ENCODE peak calls at places on chromosomes 16 and 17, in seven cellular contexts. A is IMR-90, M is H9, K is neuronal stem cell, E is H1, S is mesenchymal stem cell, Z is trophoblast cell. F is an unnamed sample.

GRCh38 chr16:22152316-22152715 is 10.0 kb upstream of the SDR42E2 start:
- DNase-seq in E (no peak), A (no peak), K (no peak), S (no peak), Z (no peak), M (no peak), F (no peak)

GRCh38 chr17:57121308-57122042 is 36.4 kb downstream of the AKAP1 start:
- DNase-seq in E (no peak), A (peak), K (peak), Z (no peak), S (peak), M (peak), F (peak)

GRCh38 chr17:76458580-76459490 is 5.9 kb upstream of the UBE2O start:
- DNase-seq in A (peak), E (peak), S (peak), K (no peak), Z (peak), M (peak), F (peak)

GRCh38 chr17:19702231-19702641 is 14.1 kb downstream of the SLC47A2 start:
- DNase-seq in M (peak), A (no peak), K (no peak), E (no peak), Z (no peak), S (no peak), F (no peak)

GRCh38 chr16:2715519-2715918 is 4.5 kb downstream of the PRSS27 start:
- DNase-seq in Z (peak), A (peak), E (no peak), M (peak), S (peak), K (peak), F (peak)

GRCh38 chr17:28737770-28738679 is 5.8 kb upstream of the TRAF4 start:
- DNase-seq in Z (no peak), E (no peak), S (no peak), A (no peak), K (no peak), M (no peak), F (no peak)

GRCh38 chr17:35612924-35613521 is 25.9 kb downstream of the AP2B1 start:
- DNase-seq in M (no peak), E (no peak), A (peak), K (peak), S (peak), Z (peak), F (peak)

GRCh38 chr17:19876524-19877161 is 8.9 kb upstream of the ULK2 start:
- DNase-seq in A (no peak), S (no peak), K (no peak), M (no peak), E (no peak), Z (no peak), F (no peak)

GRCh38 chr17:3886776-3887175 is 6.1 kb downstream of the CAMKK1 start:
- DNase-seq in E (no peak), A (no peak), M (no peak), S (no peak), K (no peak), Z (no peak), F (no peak)

GRCh38 chr17:18219016-18219415 is 6.4 kb upstream of the LLGL1 start:
- DNase-seq in A (peak), M (no peak), E (no peak), K (no peak), S (peak), Z (no peak), F (no peak)

GRCh38 chr16:2813661-2814288 is 3.3 kb upstream of the PRSS21 start:
- DNase-seq in Z (no peak), A (no peak), E (no peak), M (no peak), S (no peak), K (no peak), F (no peak)

GRCh38 chr17:40490289-40490853 is 11.1 kb downstream of the TNS4 start:
- DNase-seq in A (peak), S (peak), K (no peak), Z (no peak), M (peak), E (no peak), F (peak)

GRCh38 chr17:7293821-7294613 is 422 bp downstream of the YBX2 start:
- DNase-seq in K (no peak), A (no peak), E (no peak), Z (peak), M (peak), S (no peak), F (peak)

GRCh38 chr16:85430523-85431381 is 182.4 kb upstream of the GSE1 start:
- DNase-seq in Z (no peak), A (no peak), M (no peak), K (no peak), S (no peak), E (no peak), F (peak)

GRCh38 chr17:32783602-32784001 is 93.3 kb downstream of the MYO1D start:
- DNase-seq in M (no peak), S (peak), E (no peak), K (peak), Z (no peak), A (peak), F (peak)

GRCh38 chr17:82642022-82642421 is 6.2 kb downstream of the WDR45B start:
- DNase-seq in E (no peak), S (no peak), M (no peak), K (no peak), Z (no peak), A (no peak), F (no peak)

GRCh38 chr17:83147285-83147684 is 67.9 kb downstream of the METRNL start:
- DNase-seq in E (no peak), M (no peak), S (no peak), Z (no peak), K (no peak), A (no peak), F (no peak)

GRCh38 chr16:29678691-29679267 is at the start of gene QPRT:
- DNase-seq in M (peak), A (peak), E (peak), S (peak), Z (peak), K (peak), F (peak)

GRCh38 chr16:51931596-51931995 is 615.3 kb downstream of the TOX3 start:
- DNase-seq in K (no peak), S (no peak), A (no peak), Z (no peak), M (no peak), E (no peak), F (no peak)

GRCh38 chr17:11719852-11720251 is 121.6 kb downstream of the DNAH9 start:
- DNase-seq in Z (no peak), E (no peak), K (no peak), S (no peak), M (no peak), A (no peak), F (no peak)

GRCh38 chr17:11719203-11719602 is 120.9 kb downstream of the DNAH9 start:
- DNase-seq in M (no peak), A (no peak), E (no peak), S (no peak), Z (no peak), K (no peak), F (no peak)

GRCh38 chr17:11720816-11721215 is 122.5 kb downstream of the DNAH9 start:
- DNase-seq in K (no peak), Z (no peak), S (no peak), M (no peak), E (no peak), A (no peak), F (no peak)
- H3K18ac ChIP-seq in K (no peak), Z (no peak), S (no peak), M (no peak), E (no peak), A (no peak), F (no peak)

DNA sequence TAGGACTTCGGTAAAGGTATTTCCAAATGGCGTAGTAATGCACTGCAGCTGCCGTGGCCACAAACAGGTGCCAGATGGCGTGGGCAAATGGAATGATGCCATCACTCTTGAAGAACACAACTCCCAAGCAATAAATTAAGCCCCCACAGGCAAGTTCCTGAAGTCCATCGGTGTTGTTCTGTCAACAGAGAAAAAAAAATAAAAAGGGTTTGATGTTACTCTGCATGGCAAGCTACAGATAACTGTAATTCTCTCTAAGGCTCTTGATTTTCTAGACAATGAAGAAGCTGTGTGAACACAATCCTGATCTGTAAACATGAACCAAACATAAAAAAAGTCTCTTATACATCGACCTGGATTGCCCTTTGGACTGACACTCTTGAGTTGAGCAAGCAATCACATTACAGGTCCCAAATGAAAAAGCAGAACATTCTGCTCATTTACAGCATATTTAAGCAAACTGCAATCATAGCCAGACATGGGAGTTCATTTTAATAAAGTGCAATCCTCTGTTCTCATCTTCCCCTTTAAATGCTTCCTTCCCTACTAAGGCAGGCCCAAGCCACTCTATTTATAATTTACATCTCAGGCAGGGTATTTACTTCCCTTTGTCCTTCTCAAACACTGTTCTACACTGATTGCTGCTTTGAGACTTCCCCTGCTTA is 27.1 kb downstream of the MMD start:
- DNase-seq in S (no peak), Z (no peak), M (no peak), A (no peak), E (no peak), K (no peak), F (no peak)
- H3K18ac ChIP-seq in S (no peak), Z (no peak), M (no peak), A (no peak), E (no peak), K (no peak), F (no peak)

DNA sequence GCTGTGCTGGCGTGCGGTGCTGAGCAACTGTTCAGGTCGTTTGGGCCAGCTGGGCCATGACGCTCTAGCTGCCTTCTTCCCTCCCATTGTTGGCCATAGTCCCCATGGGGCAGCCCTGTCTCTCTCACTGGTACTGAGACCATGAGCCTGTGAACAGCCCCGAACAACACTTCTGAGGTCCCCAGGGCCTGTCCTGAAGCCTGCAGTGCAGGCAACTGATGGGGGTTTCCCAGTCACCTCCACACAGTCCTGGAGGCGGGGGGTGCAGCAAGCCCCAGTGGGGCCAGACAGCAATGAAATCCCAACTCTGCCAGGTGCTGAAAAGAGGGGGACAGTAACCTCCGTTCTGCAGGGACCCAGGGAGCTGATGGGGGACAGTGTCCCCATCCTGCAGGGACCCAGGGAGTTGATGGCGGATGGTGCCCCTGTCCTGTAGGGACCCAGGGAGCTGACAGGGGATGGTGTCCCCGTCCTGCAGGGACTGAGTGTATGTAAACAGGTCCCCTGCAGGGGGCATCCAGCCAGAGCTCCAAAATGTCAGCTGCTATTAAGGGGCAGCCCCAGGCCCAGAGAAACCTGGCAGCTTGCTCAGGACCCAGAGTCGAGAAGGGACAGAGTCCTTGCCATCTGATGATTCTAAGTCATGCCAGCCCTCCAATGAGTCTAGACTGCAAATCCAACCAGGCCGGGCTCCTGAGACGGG is 30.4 kb downstream of the ENGASE start:
- DNase-seq in M (no peak), K (no peak), Z (no peak), S (no peak), A (no peak), E (no peak), F (no peak)
- H3K18ac ChIP-seq in M (no peak), K (peak), Z (no peak), S (no peak), A (no peak), E (no peak), F (no peak)

GRCh38 chr16:81938331-81939163 is 72.7 kb downstream of the SDR42E1 start:
- DNase-seq in Z (no peak), S (no peak), E (no peak), M (peak), A (no peak), K (no peak), F (no peak)

GRCh38 chr16:81932668-81933067 is 78.6 kb downstream of the SDR42E1 start:
- DNase-seq in S (no peak), A (no peak), K (no peak), Z (no peak), E (no peak), M (no peak), F (peak)

GRCh38 chr16:81937305-81938038 is 73.8 kb downstream of the SDR42E1 start:
- DNase-seq in M (peak), A (no peak), Z (no peak), K (no peak), E (no peak), S (no peak), F (peak)

GRCh38 chr16:81939164-81940067 is 71.9 kb downstream of the SDR42E1 start:
- DNase-seq in M (peak), E (no peak), Z (no peak), S (peak), A (no peak), K (no peak), F (peak)

DNA sequence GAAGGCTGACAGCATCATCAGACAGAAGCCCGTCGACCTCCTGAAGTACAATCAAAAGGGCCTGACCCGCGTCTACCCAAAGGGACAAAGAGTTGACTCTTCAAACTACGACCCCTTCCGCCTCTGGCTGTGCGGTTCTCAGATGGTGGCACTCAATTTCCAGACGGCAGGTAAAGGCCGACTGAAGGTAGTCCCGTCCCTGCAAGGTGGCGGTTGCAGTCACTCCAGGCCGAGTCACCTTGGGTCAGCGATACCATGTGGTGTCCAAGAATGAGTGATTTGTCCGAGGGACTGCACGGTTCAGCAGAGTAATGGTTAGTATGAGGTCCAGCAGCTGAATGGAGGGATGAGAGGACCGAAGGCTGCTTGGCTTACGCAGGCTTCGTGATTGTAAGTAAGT is 75.1 kb downstream of the SDR42E1 start:
- DNase-seq in E (no peak), Z (no peak), A (no peak), S (no peak), M (peak), K (no peak), F (no peak)
- H3K18ac ChIP-seq in E (no peak), Z (no peak), A (no peak), S (no peak), M (no peak), K (peak), F (no peak)

DNA sequence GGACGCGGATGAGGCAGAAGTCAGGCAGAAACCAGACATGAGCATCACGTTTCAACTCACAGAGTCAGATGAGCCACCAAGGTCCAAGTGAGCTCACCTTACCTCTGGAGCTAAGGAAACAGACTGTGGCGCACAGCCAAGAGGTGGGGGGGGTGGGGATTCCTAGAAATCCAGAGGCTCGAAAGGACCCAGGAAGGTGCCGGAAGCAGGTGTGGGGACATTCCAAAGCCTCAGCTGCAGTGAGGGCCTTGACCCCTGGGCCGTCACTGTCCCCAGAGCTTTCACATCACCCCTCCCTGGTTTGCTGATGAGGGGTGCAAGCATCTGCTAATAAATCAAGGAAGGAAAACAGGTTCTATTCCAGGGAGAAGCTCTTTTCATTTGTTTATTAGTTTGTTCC is 29.3 kb upstream of the RCVRN start:
- DNase-seq in Z (peak), E (no peak), S (no peak), A (no peak), K (no peak), M (no peak), F (no peak)
- H3K18ac ChIP-seq in Z (no peak), E (no peak), S (no peak), A (no peak), K (no peak), M (no peak), F (no peak)

GRCh38 chr17:61555127-61555531 is 35.9 kb downstream of the NACA2 start:
- DNase-seq in K (no peak), E (no peak), M (no peak), Z (peak), S (no peak), A (no peak), F (no peak)

GRCh38 chr17:61560071-61560470 is 30.9 kb downstream of the NACA2 start:
- DNase-seq in A (no peak), S (no peak), K (no peak), Z (no peak), M (no peak), E (no peak), F (no peak)

GRCh38 chr17:61561354-61561753 is 29.7 kb downstream of the NACA2 start:
- DNase-seq in K (no peak), S (no peak), M (no peak), E (no peak), Z (no peak), A (no peak), F (no peak)

GRCh38 chr17:61554209-61554608 is 36.8 kb downstream of the NACA2 start:
- DNase-seq in Z (no peak), A (no peak), E (no peak), M (no peak), K (no peak), S (no peak), F (no peak)

GRCh38 chr17:61556224-61557188 is 34.5 kb downstream of the NACA2 start:
- DNase-seq in K (no peak), Z (no peak), M (no peak), S (no peak), A (peak), E (no peak), F (no peak)
- H3K18ac ChIP-seq in K (no peak), Z (no peak), M (no peak), S (no peak), A (no peak), E (no peak), F (no peak)

GRCh38 chr17:27469256-27469655 is 13.0 kb downstream of the KSR1 start:
- DNase-seq in A (no peak), M (no peak), Z (no peak), E (no peak), K (no peak), S (no peak), F (no peak)
- H3K18ac ChIP-seq in A (no peak), M (no peak), Z (no peak), E (no peak), K (no peak), S (no peak), F (no peak)

GRCh38 chr16:74029122-74029805 is 267.4 kb upstream of the PSMD7 start:
- DNase-seq in Z (no peak), M (no peak), E (no peak), S (no peak), A (no peak), K (no peak), F (no peak)
- H3K18ac ChIP-seq in Z (no peak), M (no peak), E (peak), S (no peak), A (no peak), K (no peak), F (no peak)

GRCh38 chr16:79484237-79484636 is 116.3 kb downstream of the MAF start:
- DNase-seq in E (no peak), K (no peak), A (no peak), S (no peak), M (no peak), Z (no peak), F (no peak)

GRCh38 chr16:79482011-79482410 is 118.5 kb downstream of the MAF start:
- DNase-seq in S (no peak), M (no peak), Z (no peak), K (no peak), E (no peak), A (no peak), F (no peak)

GRCh38 chr16:79483336-79483735 is 117.2 kb downstream of the MAF start:
- DNase-seq in E (no peak), Z (no peak), K (no peak), S (no peak), M (no peak), A (no peak), F (no peak)

DNA sequence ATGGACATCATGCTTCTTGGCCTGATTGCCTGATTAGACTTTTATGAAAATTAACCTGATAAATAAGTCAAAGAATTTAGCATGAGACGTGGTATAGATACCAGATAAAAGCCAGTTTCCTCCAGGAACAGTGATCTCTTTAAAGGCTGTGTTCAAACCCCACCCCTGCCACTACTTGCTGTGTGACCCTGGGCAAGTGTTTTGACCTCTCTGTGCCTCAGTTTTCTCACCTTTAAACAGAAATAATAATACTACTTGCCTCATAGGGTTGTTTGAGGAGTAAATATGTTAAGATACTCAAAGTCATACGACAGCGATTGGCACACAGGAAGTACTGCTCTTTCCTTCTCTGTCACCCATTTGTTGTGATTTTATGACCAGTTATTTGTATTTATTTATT is 115.5 kb downstream of the MAF start:
- DNase-seq in Z (no peak), E (no peak), A (no peak), S (no peak), K (no peak), M (no peak), F (no peak)
- H3K18ac ChIP-seq in Z (no peak), E (no peak), A (no peak), S (no peak), K (no peak), M (no peak), F (no peak)

GRCh38 chr16:64669573-64669972 is 452.3 kb downstream of the CDH11 start:
- DNase-seq in E (no peak), A (no peak), S (no peak), M (no peak), K (no peak), Z (no peak), F (no peak)
- H3K18ac ChIP-seq in E (no peak), A (no peak), S (peak), M (no peak), K (no peak), Z (no peak), F (no peak)